ENCODE peak calls at places on chromosomes 2 and 18, in seven cellular contexts. One of them, this sample, is unnamed.

GRCh38 chr2:24925815-24926214 is 5.8 kb upstream of the ADCY3 start:
- DNase-seq in WTC11: no peak
- DNase-seq in AG09319: no peak
- DNase-seq in GM10248: no peak
- DNase-seq in cardiac muscle cell: no peak
- DNase-seq in astrocyte of the spinal cord: no peak
- DNase-seq in heart right ventricle: no peak
- DNase-seq in this sample: no peak

GRCh38 chr2:126513033-126513432 is 142.9 kb upstream of the GYPC start:
- DNase-seq in GM10248: no peak
- DNase-seq in heart right ventricle: no peak
- DNase-seq in astrocyte of the spinal cord: no peak
- DNase-seq in AG09319: no peak
- DNase-seq in WTC11: no peak
- DNase-seq in cardiac muscle cell: no peak
- DNase-seq in this sample: no peak

GRCh38 chr2:135679125-135679524 is 62.5 kb upstream of the UBXN4 start:
- DNase-seq in WTC11: no peak
- DNase-seq in GM10248: no peak
- DNase-seq in heart right ventricle: no peak
- DNase-seq in AG09319: no peak
- DNase-seq in cardiac muscle cell: no peak
- DNase-seq in astrocyte of the spinal cord: no peak
- DNase-seq in this sample: no peak

GRCh38 chr2:102735431-102736130 is 26.2 kb upstream of the TMEM182 start:
- DNase-seq in astrocyte of the spinal cord: peak; percentile 12
- DNase-seq in AG09319: no peak
- DNase-seq in WTC11: no peak
- DNase-seq in heart right ventricle: no peak
- DNase-seq in cardiac muscle cell: no peak
- DNase-seq in GM10248: no peak
- DNase-seq in this sample: peak; percentile 7

GRCh38 chr2:233048569-233049193 is 11.5 kb upstream of the INPP5D start:
- DNase-seq in cardiac muscle cell: no peak
- DNase-seq in WTC11: no peak
- DNase-seq in heart right ventricle: no peak
- DNase-seq in AG09319: no peak
- DNase-seq in GM10248: no peak
- DNase-seq in astrocyte of the spinal cord: no peak
- DNase-seq in this sample: no peak

GRCh38 chr2:31322376-31322775 is 88.4 kb downstream of the EHD3 start:
- DNase-seq in AG09319: no peak
- DNase-seq in WTC11: no peak
- DNase-seq in heart right ventricle: no peak
- DNase-seq in GM10248: no peak
- DNase-seq in astrocyte of the spinal cord: peak; percentile 23
- DNase-seq in cardiac muscle cell: peak; percentile 15
- DNase-seq in this sample: peak; percentile 51

GRCh38 chr2:135169900-135170753 is 118.0 kb downstream of the RAB3GAP1 start:
- DNase-seq in cardiac muscle cell: no peak
- DNase-seq in astrocyte of the spinal cord: no peak
- DNase-seq in WTC11: no peak
- DNase-seq in heart right ventricle: no peak
- DNase-seq in AG09319: no peak
- DNase-seq in GM10248: no peak
- DNase-seq in this sample: no peak

GRCh38 chr2:69689466-69689865 is 45.9 kb upstream of the AAK1 start:
- DNase-seq in astrocyte of the spinal cord: no peak
- DNase-seq in GM10248: no peak
- DNase-seq in heart right ventricle: no peak
- DNase-seq in WTC11: no peak
- DNase-seq in cardiac muscle cell: no peak
- DNase-seq in AG09319: no peak
- DNase-seq in this sample: no peak

GRCh38 chr2:58981237-58981636 is 740.1 kb upstream of the FANCL start:
- DNase-seq in AG09319: no peak
- DNase-seq in heart right ventricle: no peak
- DNase-seq in WTC11: no peak
- DNase-seq in astrocyte of the spinal cord: no peak
- DNase-seq in cardiac muscle cell: no peak
- DNase-seq in GM10248: no peak
- DNase-seq in this sample: no peak

GRCh38 chr2:61090386-61090921 is 24.8 kb downstream of the SANBR start:
- DNase-seq in cardiac muscle cell: no peak
- DNase-seq in AG09319: no peak
- DNase-seq in WTC11: no peak
- DNase-seq in GM10248: no peak
- DNase-seq in astrocyte of the spinal cord: no peak
- DNase-seq in heart right ventricle: no peak
- DNase-seq in this sample: peak; percentile 8

GRCh38 chr2:165016772-165017411 is 61.6 kb upstream of the SLC38A11 start:
- DNase-seq in heart right ventricle: no peak
- DNase-seq in cardiac muscle cell: peak; percentile 65
- DNase-seq in AG09319: no peak
- DNase-seq in GM10248: peak; percentile 14
- DNase-seq in astrocyte of the spinal cord: peak; percentile 57
- DNase-seq in WTC11: peak; percentile 45
- DNase-seq in this sample: peak; percentile 76

GRCh38 chr2:12618576-12618975 is 98.2 kb upstream of the TRIB2 start:
- DNase-seq in cardiac muscle cell: no peak
- DNase-seq in AG09319: no peak
- DNase-seq in WTC11: no peak
- DNase-seq in GM10248: no peak
- DNase-seq in astrocyte of the spinal cord: no peak
- DNase-seq in heart right ventricle: no peak
- DNase-seq in this sample: no peak

GRCh38 chr18:42025974-42026625 is 71.1 kb downstream of the PIK3C3 start:
- DNase-seq in astrocyte of the spinal cord: no peak
- DNase-seq in GM10248: peak; percentile 50
- DNase-seq in WTC11: no peak
- DNase-seq in heart right ventricle: no peak
- DNase-seq in cardiac muscle cell: no peak
- DNase-seq in AG09319: no peak
- DNase-seq in this sample: no peak

GRCh38 chr2:240213476-240214391 is 73.3 kb upstream of the OTOS start:
- DNase-seq in GM10248: no peak
- DNase-seq in AG09319: no peak
- DNase-seq in cardiac muscle cell: peak; percentile 1
- DNase-seq in astrocyte of the spinal cord: no peak
- DNase-seq in heart right ventricle: no peak
- DNase-seq in WTC11: no peak
- DNase-seq in this sample: no peak

GRCh38 chr2:176589956-176590509 is 320.8 kb downstream of the MTX2 start:
- DNase-seq in GM10248: no peak
- DNase-seq in heart right ventricle: no peak
- DNase-seq in astrocyte of the spinal cord: no peak
- DNase-seq in AG09319: no peak
- DNase-seq in cardiac muscle cell: no peak
- DNase-seq in WTC11: no peak
- DNase-seq in this sample: no peak

GRCh38 chr2:134014196-134014960 is 239.5 kb upstream of the MGAT5 start:
- DNase-seq in cardiac muscle cell: no peak
- DNase-seq in AG09319: peak; percentile 22
- DNase-seq in WTC11: no peak
- DNase-seq in heart right ventricle: no peak
- DNase-seq in GM10248: no peak
- DNase-seq in astrocyte of the spinal cord: no peak
- DNase-seq in this sample: no peak

GRCh38 chr18:9642799-9643445 is 28.6 kb upstream of the PPP4R1 start:
- DNase-seq in cardiac muscle cell: no peak
- DNase-seq in AG09319: no peak
- DNase-seq in GM10248: no peak
- DNase-seq in WTC11: no peak
- DNase-seq in heart right ventricle: no peak
- DNase-seq in astrocyte of the spinal cord: peak; percentile 64
- DNase-seq in this sample: no peak

GRCh38 chr2:241563981-241564595 is 5.5 kb downstream of the BOK start:
- DNase-seq in heart right ventricle: no peak
- DNase-seq in cardiac muscle cell: no peak
- DNase-seq in AG09319: no peak
- DNase-seq in GM10248: no peak
- DNase-seq in astrocyte of the spinal cord: no peak
- DNase-seq in WTC11: no peak
- DNase-seq in this sample: no peak

GRCh38 chr2:223580951-223581350 is 21.2 kb downstream of the SCG2 start:
- DNase-seq in astrocyte of the spinal cord: peak; percentile 88
- DNase-seq in cardiac muscle cell: peak; percentile 32
- DNase-seq in WTC11: no peak
- DNase-seq in AG09319: no peak
- DNase-seq in GM10248: no peak
- DNase-seq in heart right ventricle: no peak
- DNase-seq in this sample: peak; percentile 69

GRCh38 chr2:11395389-11395788 is 51.0 kb upstream of the ROCK2 start:
- DNase-seq in heart right ventricle: peak; percentile 44
- DNase-seq in astrocyte of the spinal cord: no peak
- DNase-seq in GM10248: no peak
- DNase-seq in cardiac muscle cell: no peak
- DNase-seq in WTC11: no peak
- DNase-seq in AG09319: no peak
- DNase-seq in this sample: no peak

GRCh38 chr2:54411801-54412354 is 44.2 kb upstream of the SPTBN1 start:
- DNase-seq in heart right ventricle: no peak
- DNase-seq in AG09319: no peak
- DNase-seq in astrocyte of the spinal cord: peak; percentile 65
- DNase-seq in WTC11: no peak
- DNase-seq in GM10248: no peak
- DNase-seq in cardiac muscle cell: peak; percentile 36
- DNase-seq in this sample: no peak

GRCh38 chr2:7882296-7882695 is 799.6 kb upstream of the ID2 start:
- DNase-seq in astrocyte of the spinal cord: no peak
- DNase-seq in AG09319: no peak
- DNase-seq in WTC11: no peak
- DNase-seq in heart right ventricle: no peak
- DNase-seq in GM10248: no peak
- DNase-seq in cardiac muscle cell: no peak
- DNase-seq in this sample: no peak

GRCh38 chr18:8176554-8176953 is 432.7 kb upstream of the RAB12 start:
- DNase-seq in GM10248: no peak
- DNase-seq in astrocyte of the spinal cord: no peak
- DNase-seq in WTC11: no peak
- DNase-seq in AG09319: no peak
- DNase-seq in heart right ventricle: no peak
- DNase-seq in cardiac muscle cell: peak; percentile 44
- DNase-seq in this sample: no peak

GRCh38 chr2:220955776-220956175 is 616.3 kb downstream of the EPHA4 start:
- DNase-seq in WTC11: no peak
- DNase-seq in cardiac muscle cell: peak; percentile 27
- DNase-seq in heart right ventricle: no peak
- DNase-seq in AG09319: no peak
- DNase-seq in GM10248: no peak
- DNase-seq in astrocyte of the spinal cord: no peak
- DNase-seq in this sample: no peak

GRCh38 chr2:150909090-150909489 is 352.6 kb downstream of the RBM43 start:
- DNase-seq in astrocyte of the spinal cord: no peak
- DNase-seq in WTC11: no peak
- DNase-seq in cardiac muscle cell: no peak
- DNase-seq in heart right ventricle: no peak
- DNase-seq in AG09319: no peak
- DNase-seq in GM10248: no peak
- DNase-seq in this sample: no peak

GRCh38 chr2:150907466-150907865 is 354.2 kb downstream of the RBM43 start:
- DNase-seq in cardiac muscle cell: peak; percentile 26
- DNase-seq in heart right ventricle: no peak
- DNase-seq in astrocyte of the spinal cord: no peak
- DNase-seq in AG09319: no peak
- DNase-seq in GM10248: no peak
- DNase-seq in WTC11: no peak
- DNase-seq in this sample: no peak

GRCh38 chr2:150911766-150912280 is 349.8 kb downstream of the RBM43 start:
- DNase-seq in astrocyte of the spinal cord: peak; percentile 74
- DNase-seq in heart right ventricle: peak; percentile 18
- DNase-seq in WTC11: no peak
- DNase-seq in AG09319: peak; percentile 86
- DNase-seq in cardiac muscle cell: no peak
- DNase-seq in GM10248: no peak
- DNase-seq in this sample: peak; percentile 99

DNA sequence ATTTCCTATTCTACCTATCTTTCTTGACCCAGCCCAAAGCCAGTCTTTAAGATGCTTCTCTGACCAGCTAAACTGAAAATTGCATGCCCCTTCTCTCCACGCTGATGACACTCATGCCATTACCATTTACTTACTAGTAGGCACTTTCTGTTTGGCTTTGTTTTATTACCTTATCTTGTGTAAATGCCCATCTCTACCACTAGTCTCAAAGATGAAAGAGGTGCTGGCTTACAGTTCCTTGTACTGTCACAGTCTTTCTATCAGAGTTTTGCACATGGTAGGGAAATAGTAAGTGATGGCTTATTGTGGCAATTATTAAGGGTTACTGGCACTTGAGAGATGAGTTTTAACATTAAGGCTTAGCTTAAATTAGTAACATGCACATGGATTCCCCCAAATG is 352.1 kb downstream of the RBM43 start:
- DNase-seq in astrocyte of the spinal cord: no peak
- DNase-seq in GM10248: no peak
- DNase-seq in WTC11: no peak
- DNase-seq in heart right ventricle: no peak
- DNase-seq in AG09319: no peak
- DNase-seq in cardiac muscle cell: no peak
- DNase-seq in this sample: no peak
- TF ChIP-seq CTCF in astrocyte of the spinal cord: peak; percentile 13
- TF ChIP-seq CTCF in GM10248: no peak
- TF ChIP-seq CTCF in WTC11: peak; percentile 22
- TF ChIP-seq CTCF in heart right ventricle: no peak
- TF ChIP-seq CTCF in AG09319: no peak
- TF ChIP-seq CTCF in cardiac muscle cell: no peak
- TF ChIP-seq CTCF in this sample: peak; percentile 11

DNA sequence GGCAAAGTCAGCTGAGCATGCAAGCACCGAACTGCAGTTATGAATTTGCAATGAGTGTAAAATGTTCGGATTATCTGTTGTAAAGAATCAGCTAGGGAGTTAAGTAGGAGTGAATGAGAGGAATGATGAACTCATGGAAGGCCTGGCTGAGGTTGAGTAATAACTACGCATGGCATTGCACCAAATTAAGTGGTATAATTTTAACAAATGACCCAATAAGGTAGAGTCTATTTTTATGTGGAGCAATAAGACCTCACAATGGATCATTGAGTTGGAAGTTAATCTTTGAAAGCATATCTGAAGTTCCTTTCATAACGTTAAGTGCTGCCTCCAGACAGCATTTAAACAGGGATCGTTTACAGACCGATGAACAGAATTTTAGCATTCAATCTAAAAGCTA is 288.3 kb upstream of the CHST9 start:
- DNase-seq in AG09319: no peak
- DNase-seq in GM10248: no peak
- DNase-seq in heart right ventricle: no peak
- DNase-seq in WTC11: no peak
- DNase-seq in cardiac muscle cell: no peak
- DNase-seq in astrocyte of the spinal cord: no peak
- DNase-seq in this sample: no peak
- TF ChIP-seq CTCF in AG09319: no peak
- TF ChIP-seq CTCF in GM10248: no peak
- TF ChIP-seq CTCF in heart right ventricle: no peak
- TF ChIP-seq CTCF in WTC11: no peak
- TF ChIP-seq CTCF in cardiac muscle cell: no peak
- TF ChIP-seq CTCF in astrocyte of the spinal cord: no peak
- TF ChIP-seq CTCF in this sample: no peak

GRCh38 chr2:98478861-98479770 is 34.5 kb downstream of the INPP4A start:
- DNase-seq in WTC11: no peak
- DNase-seq in AG09319: no peak
- DNase-seq in astrocyte of the spinal cord: no peak
- DNase-seq in cardiac muscle cell: no peak
- DNase-seq in GM10248: no peak
- DNase-seq in heart right ventricle: no peak
- DNase-seq in this sample: no peak
- TF ChIP-seq CTCF in WTC11: no peak
- TF ChIP-seq CTCF in AG09319: no peak
- TF ChIP-seq CTCF in astrocyte of the spinal cord: no peak
- TF ChIP-seq CTCF in cardiac muscle cell: no peak
- TF ChIP-seq CTCF in GM10248: no peak
- TF ChIP-seq CTCF in heart right ventricle: no peak
- TF ChIP-seq CTCF in this sample: no peak

GRCh38 chr18:3869848-3870247 is 419.9 kb downstream of the TGIF1 start:
- DNase-seq in astrocyte of the spinal cord: peak; percentile 74
- DNase-seq in AG09319: peak; percentile 12
- DNase-seq in cardiac muscle cell: peak; percentile 51
- DNase-seq in heart right ventricle: no peak
- DNase-seq in GM10248: no peak
- DNase-seq in WTC11: no peak
- DNase-seq in this sample: peak; percentile 86
- TF ChIP-seq CTCF in astrocyte of the spinal cord: peak; percentile 43
- TF ChIP-seq CTCF in AG09319: peak; percentile 44
- TF ChIP-seq CTCF in cardiac muscle cell: peak; percentile 49
- TF ChIP-seq CTCF in heart right ventricle: peak; percentile 48
- TF ChIP-seq CTCF in GM10248: no peak
- TF ChIP-seq CTCF in WTC11: peak; percentile 28
- TF ChIP-seq CTCF in this sample: peak; percentile 50

This sample was measured in fibroblast of the aortic adventitia.